ENCODE peak calls at places on chromosomes 13 and 19, in seven cellular contexts. H, V, D, G, X, Q and K are unnamed samples.

GRCh38 chr19:53333071-53333465 is 481 bp upstream of the ZNF845 start:
- DNase-seq in H (no peak), V (peak; percentile 14), D (peak; percentile 76), G (peak; percentile 73), X (no peak), Q (no peak), K (peak; percentile 66)

GRCh38 chr13:113769881-113770280 is 10.9 kb downstream of the TMEM255B start:
- DNase-seq in H (no peak), V (no peak), D (no peak), G (no peak), X (no peak), Q (no peak), K (no peak)

GRCh38 chr13:111267784-111268183 is 52.7 kb upstream of the TEX29 start:
- DNase-seq in H (no peak), V (no peak), D (no peak), G (peak; percentile 55), X (no peak), Q (no peak), K (peak; percentile 14)

GRCh38 chr19:33501957-33502356 is 19.6 kb downstream of the PEPD start:
- DNase-seq in H (no peak), V (no peak), D (no peak), G (no peak), X (no peak), Q (peak; percentile 73), K (no peak)

GRCh38 chr13:31775686-31776085 is 36.4 kb downstream of the RXFP2 start:
- DNase-seq in H (no peak), V (no peak), D (no peak), G (peak; percentile 68), X (no peak), Q (peak; percentile 18), K (peak; percentile 37)

GRCh38 chr19:35098413-35099049 is 17.1 kb upstream of the FXYD3 start:
- DNase-seq in H (no peak), V (no peak), D (no peak), G (no peak), X (no peak), Q (peak; percentile 86), K (no peak)

GRCh38 chr13:29507356-29507755 is 88.1 kb downstream of the SLC7A1 start:
- DNase-seq in H (no peak), V (no peak), D (no peak), G (peak; percentile 40), X (no peak), Q (no peak), K (no peak)

GRCh38 chr19:11480927-11481776 is at the start of gene ELAVL3:
- DNase-seq in H (no peak), V (no peak), D (peak; percentile 72), G (no peak), X (no peak), Q (peak; percentile 94), K (no peak)

GRCh38 chr19:42528354-42529247 is at the start of gene CEACAM1:
- DNase-seq in H (no peak), V (peak; percentile 68), D (no peak), G (peak; percentile 12), X (no peak), Q (peak; percentile 43), K (no peak)

GRCh38 chr19:39320948-39321831 is 527 bp upstream of the LRFN1 start:
- DNase-seq in H (no peak), V (no peak), D (no peak), G (no peak), X (no peak), Q (no peak), K (no peak)

GRCh38 chr19:57642396-57643046 is 9.6 kb downstream of the ZNF211 start:
- DNase-seq in H (no peak), V (no peak), D (no peak), G (no peak), X (no peak), Q (no peak), K (no peak)

GRCh38 chr19:39515551-39516191 is 732 bp downstream of the SELENOV start:
- DNase-seq in H (no peak), V (no peak), D (peak; percentile 61), G (no peak), X (no peak), Q (peak; percentile 80), K (no peak)

GRCh38 chr13:43374621-43375020 is 351.2 kb downstream of the DNAJC15 start:
- DNase-seq in H (no peak), V (no peak), D (no peak), G (peak; percentile 75), X (no peak), Q (peak; percentile 69), K (peak; percentile 89)

GRCh38 chr19:1013218-1013617 is 7.7 kb downstream of the TMEM259 start:
- DNase-seq in H (no peak), V (no peak), D (no peak), G (no peak), X (no peak), Q (no peak), K (no peak)

GRCh38 chr19:1015782-1016646 is 4.9 kb downstream of the TMEM259 start:
- DNase-seq in H (no peak), V (no peak), D (peak; percentile 42), G (no peak), X (no peak), Q (no peak), K (no peak)

GRCh38 chr19:1016647-1017114 is 4.2 kb downstream of the TMEM259 start:
- DNase-seq in H (no peak), V (no peak), D (no peak), G (peak; percentile 89), X (no peak), Q (peak; percentile 98), K (peak; percentile 82)

GRCh38 chr19:1014161-1015060 is 6.5 kb downstream of the TMEM259 start:
- DNase-seq in H (no peak), V (no peak), D (no peak), G (no peak), X (no peak), Q (no peak), K (no peak)

DNA sequence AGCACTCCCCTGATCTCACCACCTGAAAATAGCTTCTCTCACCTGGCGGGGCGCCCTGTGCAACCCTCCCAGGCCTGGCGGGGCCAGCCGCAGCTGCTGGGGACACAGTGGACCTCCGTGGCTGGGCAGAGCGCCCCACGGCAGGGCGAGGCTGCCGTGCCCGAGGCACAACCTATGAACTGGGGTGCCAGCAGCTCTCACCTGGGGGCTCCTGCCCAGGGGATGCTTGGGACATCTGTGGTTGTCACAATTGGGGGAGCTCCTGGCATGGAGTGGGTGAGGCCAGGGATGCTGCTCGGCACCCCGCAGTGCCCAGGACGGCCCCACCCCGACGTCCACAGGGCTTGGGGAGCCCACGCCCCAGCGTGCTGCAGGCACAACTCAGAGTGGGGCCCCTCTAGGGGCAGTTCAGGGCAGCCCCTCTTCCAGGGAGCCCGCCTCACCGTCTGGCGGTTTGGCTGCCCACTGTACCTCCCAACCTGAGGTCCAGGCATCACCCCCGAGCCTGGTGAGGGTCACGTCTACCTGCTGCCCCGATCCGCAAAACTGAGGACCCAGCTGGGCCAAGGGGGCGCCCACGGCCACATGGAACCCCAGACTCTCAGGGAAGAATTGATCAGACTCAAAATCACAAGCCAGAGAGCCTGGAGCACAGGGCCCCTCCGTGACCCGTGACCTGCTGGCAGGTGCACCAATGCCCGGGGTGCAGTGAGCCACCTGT is 5.7 kb downstream of the TMEM259 start:
- DNase-seq in H (no peak), V (no peak), D (no peak), G (no peak), X (no peak), Q (no peak), K (no peak)
- H3K4me2 ChIP-seq in H (no peak overlapping the region), V (no peak overlapping the region), D (peak overlapping the region; percentile 55), G (no peak overlapping the region), X (peak overlapping the region; percentile 3), Q (no peak overlapping the region), K (no peak overlapping the region)

GRCh38 chr19:49827034-49827433 is 8.9 kb downstream of the MED25 start:
- DNase-seq in H (no peak), V (no peak), D (no peak), G (no peak), X (no peak), Q (peak; percentile 64), K (no peak)
- H3K27ac ChIP-seq in H (no peak overlapping the region), V (no peak overlapping the region), D (no peak overlapping the region), G (no peak overlapping the region), X (no peak overlapping the region), Q (no peak overlapping the region), K (no peak overlapping the region)

DNA sequence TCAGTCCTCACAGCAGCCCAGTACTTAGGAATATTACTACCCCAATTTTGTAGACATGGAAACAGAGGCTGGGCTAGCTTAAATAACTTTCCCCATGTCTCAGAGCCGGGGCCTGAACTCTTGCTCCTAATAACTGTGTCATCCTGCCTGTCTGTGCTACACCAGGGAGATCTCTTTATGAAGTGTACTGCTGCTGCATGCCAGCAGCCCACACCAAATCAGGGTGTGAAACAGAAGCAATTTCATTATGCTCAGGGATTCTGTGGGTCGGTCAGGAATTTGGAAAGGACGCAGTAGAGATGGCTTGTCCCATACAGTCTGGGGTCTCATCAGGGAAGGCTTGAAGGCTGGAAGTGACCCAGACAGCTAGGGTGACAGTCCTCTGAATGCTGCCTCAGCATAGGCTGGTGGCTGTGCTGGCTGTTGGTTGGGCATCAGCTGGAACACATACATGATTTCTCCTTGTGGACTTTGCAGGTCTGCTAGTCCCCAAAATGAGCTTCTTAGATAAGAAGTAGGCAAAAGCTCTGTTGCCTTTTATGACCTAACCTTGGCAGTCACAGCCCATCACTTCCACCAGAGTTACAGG is 22.6 kb downstream of the ZNF507 start:
- DNase-seq in H (no peak), V (no peak), D (no peak), G (no peak), X (no peak), Q (no peak), K (no peak)
- H4K20me1 ChIP-seq in H (peaks cover 23% of the 10 kb centered on the region), V (peaks cover 5% of the 10 kb centered on the region), D (peaks cover 22% of the 10 kb centered on the region), G (peaks cover 14% of the 10 kb centered on the region), X (no peaks in the 10 kb centered on the region), Q (peaks cover 26% of the 10 kb centered on the region), K (no peaks in the 10 kb centered on the region)

GRCh38 chr13:61149333-61149730 is 266.3 kb downstream of the PCDH20 start:
- DNase-seq in H (no peak), V (no peak), D (peak; percentile 76), G (no peak), X (no peak), Q (no peak), K (no peak)

GRCh38 chr13:61148691-61149332 is 266.8 kb downstream of the PCDH20 start:
- DNase-seq in H (no peak), V (no peak), D (peak; percentile 29), G (no peak), X (no peak), Q (no peak), K (peak; percentile 25)

GRCh38 chr13:61146158-61146557 is 269.5 kb downstream of the PCDH20 start:
- DNase-seq in H (no peak), V (no peak), D (no peak), G (no peak), X (no peak), Q (no peak), K (no peak)

GRCh38 chr13:61146571-61146970 is 269.1 kb downstream of the PCDH20 start:
- DNase-seq in H (no peak), V (no peak), D (no peak), G (no peak), X (no peak), Q (no peak), K (no peak)

DNA sequence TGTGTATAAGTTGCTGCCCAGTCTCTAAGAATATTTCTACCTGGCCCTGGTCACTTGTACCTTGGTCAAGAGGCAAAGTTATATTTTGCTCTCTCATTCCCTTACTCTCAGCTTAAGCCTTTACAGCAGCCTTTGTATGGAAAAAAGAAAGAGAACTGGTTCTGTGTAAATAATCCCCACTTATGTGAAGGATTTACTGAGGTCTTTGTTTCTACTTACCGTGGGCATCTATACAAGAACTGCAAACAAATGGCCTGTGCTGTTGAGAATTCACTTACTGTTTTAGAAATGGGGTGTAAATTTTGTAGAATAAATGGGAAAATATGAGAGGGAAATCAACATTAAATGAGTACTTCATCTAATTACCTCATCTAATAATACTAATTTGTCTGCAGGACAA is 267.4 kb downstream of the PCDH20 start:
- DNase-seq in H (no peak), V (no peak), D (peak; percentile 56), G (no peak), X (no peak), Q (no peak), K (no peak)
- H3K4me2 ChIP-seq in H (no peak overlapping the region), V (no peak overlapping the region), D (peak overlapping the region; percentile 63), G (no peak overlapping the region), X (no peak overlapping the region), Q (no peak overlapping the region), K (no peak overlapping the region)